ENCODE peak calls at places on chromosomes 4 and X, in ten cellular contexts. K, X, L, J, B, P, N, D, Y and V are unnamed samples.

GRCh38 chrX:22486326-22486725 is 213.6 kb downstream of the CBLL2 start:
- DNase-seq in K (no peak), X (no peak), L (no peak), J (no peak), B (no peak), P (no peak), N (no peak), D (no peak), Y (no peak), V (no peak)

GRCh38 chr4:4919926-4920325 is 60.5 kb downstream of the MSX1 start:
- DNase-seq in K (no peak), X (no peak), L (no peak), J (no peak), B (no peak), P (no peak), N (no peak), D (no peak), Y (no peak), V (no peak)

GRCh38 chrX:154732421-154733071 is 18.3 kb downstream of the GAB3 start:
- DNase-seq in K (no peak), X (no peak), L (no peak), J (peak), B (no peak), P (no peak), N (no peak), D (no peak), Y (no peak), V (no peak)

GRCh38 chrX:30887721-30888120 is 1.3 kb downstream of the TAB3 start:
- DNase-seq in K (no peak), X (no peak), L (no peak), J (no peak), B (no peak), P (no peak), N (no peak), D (peak), Y (peak), V (no peak)

GRCh38 chr4:186728631-186729271 is 5.1 kb upstream of the FAT1 start:
- DNase-seq in K (peak), X (no peak), L (no peak), J (peak), B (no peak), P (no peak), N (no peak), D (no peak), Y (no peak), V (peak)

GRCh38 chrX:122625821-122626220 is 558.3 kb upstream of the GRIA3 start:
- DNase-seq in K (no peak), X (no peak), L (no peak), J (peak), B (no peak), P (no peak), N (no peak), D (no peak), Y (no peak), V (peak)

GRCh38 chr4:165118256-165118909 is 5.7 kb upstream of the TMEM192 start:
- DNase-seq in K (no peak), X (no peak), L (no peak), J (no peak), B (no peak), P (no peak), N (no peak), D (no peak), Y (no peak), V (no peak)

GRCh38 chrX:10173331-10173900 is 16.6 kb downstream of the CLCN4 start:
- DNase-seq in K (peak), X (no peak), L (no peak), J (peak), B (no peak), P (no peak), N (no peak), D (no peak), Y (no peak), V (peak)

GRCh38 chr4:154560824-154561231 is 2.0 kb upstream of the FGB start:
- DNase-seq in K (peak), X (no peak), L (no peak), J (peak), B (no peak), P (no peak), N (no peak), D (no peak), Y (no peak), V (peak)

GRCh38 chr4:179671609-179672008 is 2229.4 kb upstream of the AGA start:
- DNase-seq in K (no peak), X (no peak), L (no peak), J (no peak), B (no peak), P (no peak), N (no peak), D (no peak), Y (no peak), V (no peak)

GRCh38 chrX:65874765-65875164 is 165.1 kb downstream of the VSIG4 start:
- DNase-seq in K (no peak), X (no peak), L (no peak), J (peak), B (no peak), P (no peak), N (no peak), D (no peak), Y (no peak), V (no peak)

GRCh38 chr4:17633600-17633999 is 19.2 kb downstream of the MED28 start:
- DNase-seq in K (no peak), X (no peak), L (no peak), J (no peak), B (no peak), P (no peak), N (no peak), D (no peak), Y (no peak), V (no peak)

GRCh38 chrX:261167-261857 is 19.9 kb upstream of the PLCXD1 start:
- DNase-seq in K (no peak), X (no peak), L (no peak), J (peak), B (no peak), P (peak), N (no peak), D (no peak), Y (no peak), V (no peak)

GRCh38 chrX:39836802-39837420 is 260.8 kb downstream of the BCOR start:
- DNase-seq in K (no peak), X (no peak), L (no peak), J (no peak), B (no peak), P (no peak), N (no peak), D (no peak), Y (peak), V (no peak)

GRCh38 chr4:135538698-135539097 is 1337.1 kb upstream of the PABPC4L start:
- DNase-seq in K (no peak), X (no peak), L (no peak), J (no peak), B (no peak), P (no peak), N (no peak), D (no peak), Y (no peak), V (no peak)

GRCh38 chr4:1534876-1535526 is 128.8 kb upstream of the NKX1-1 start:
- DNase-seq in K (no peak), X (no peak), L (no peak), J (no peak), B (no peak), P (no peak), N (peak), D (no peak), Y (no peak), V (no peak)

GRCh38 chrX:36434521-36434920 is 515.0 kb downstream of the CFAP47 start:
- DNase-seq in K (no peak), X (no peak), L (no peak), J (no peak), B (no peak), P (no peak), N (no peak), D (no peak), Y (no peak), V (no peak)

GRCh38 chrX:83501003-83501402 is 7.1 kb upstream of the POU3F4 start:
- DNase-seq in K (no peak), X (no peak), L (no peak), J (no peak), B (no peak), P (no peak), N (no peak), D (no peak), Y (no peak), V (no peak)

GRCh38 chr4:74202062-74202586 is 44.2 kb downstream of the MTHFD2L start:
- DNase-seq in K (no peak), X (no peak), L (no peak), J (no peak), B (no peak), P (no peak), N (no peak), D (no peak), Y (no peak), V (no peak)

GRCh38 chrX:130869239-130869638 is 33.8 kb downstream of the ENOX2 start:
- DNase-seq in K (no peak), X (no peak), L (no peak), J (peak), B (no peak), P (no peak), N (no peak), D (no peak), Y (no peak), V (no peak)

GRCh38 chr4:10983274-10983673 is 298.7 kb upstream of the CLNK start:
- DNase-seq in K (no peak), X (no peak), L (no peak), J (peak), B (no peak), P (no peak), N (no peak), D (no peak), Y (no peak), V (no peak)

GRCh38 chr4:82097504-82097903 is 276.3 kb downstream of the HNRNPD start:
- DNase-seq in K (peak), X (no peak), L (no peak), J (no peak), B (no peak), P (no peak), N (no peak), D (no peak), Y (no peak), V (no peak)

GRCh38 chr4:185774076-185774731 is 37.8 kb downstream of the SORBS2 start:
- DNase-seq in K (no peak), X (no peak), L (no peak), J (no peak), B (no peak), P (no peak), N (no peak), D (no peak), Y (no peak), V (no peak)

GRCh38 chrX:18354369-18355329 is at the start of gene SCML2:
- DNase-seq in K (peak), X (no peak), L (peak), J (peak), B (peak), P (peak), N (peak), D (no peak), Y (peak), V (no peak)

GRCh38 chrX:135114392-135114791 is 5.9 kb downstream of the ETDB start:
- DNase-seq in K (no peak), X (no peak), L (no peak), J (peak), B (no peak), P (no peak), N (no peak), D (no peak), Y (no peak), V (no peak)

GRCh38 chr4:98199247-98199646 is 56.0 kb upstream of the STPG2 start:
- DNase-seq in K (no peak), X (no peak), L (no peak), J (no peak), B (no peak), P (no peak), N (no peak), D (no peak), Y (no peak), V (no peak)

GRCh38 chr4:2248821-2249261 is 6.9 kb upstream of the HAUS3 start:
- DNase-seq in K (no peak), X (peak), L (no peak), J (no peak), B (no peak), P (peak), N (peak), D (no peak), Y (no peak), V (no peak)